ENCODE peak calls at places on chromosome 1, in seven cellular contexts. O is IMR-90, G is A549, K is PC-3, M is left lung, C is fibroblast of lung, Z is upper lobe of right lung. I is an unnamed sample.

GRCh38 chr1:46903481-46903880 is 37.8 kb downstream of the CYP4A11 start:
- DNase-seq in C (no peak), O (no peak), K (peak; percentile 46), G (no peak), Z (no peak), M (no peak), I (no peak)

GRCh38 chr1:244783138-244783537 is 52.3 kb upstream of the COX20 start:
- DNase-seq in M (no peak), G (no peak), K (no peak), Z (no peak), C (no peak), O (no peak), I (no peak)

GRCh38 chr1:244896550-244896949 is 32.2 kb upstream of the HNRNPU start:
- DNase-seq in G (peak; percentile 19), K (peak; percentile 80), M (no peak), O (peak; percentile 94), Z (no peak), C (peak; percentile 91), I (peak; percentile 63)

GRCh38 chr1:94602802-94603625 is 61.5 kb upstream of the F3 start:
- DNase-seq in C (peak; percentile 47), G (no peak), M (no peak), Z (no peak), O (peak; percentile 68), K (peak; percentile 69), I (no peak)

GRCh38 chr1:221363074-221363473 is 378.8 kb downstream of the DUSP10 start:
- DNase-seq in C (no peak), G (no peak), K (no peak), M (no peak), Z (no peak), O (no peak), I (no peak)

GRCh38 chr1:203650012-203650836 is 23.6 kb downstream of the ATP2B4 start:
- DNase-seq in G (no peak), K (peak; percentile 46), C (peak; percentile 60), M (peak; percentile 73), O (peak; percentile 74), Z (peak; percentile 82), I (no peak)

GRCh38 chr1:82517586-82517985 is 716.9 kb downstream of the ADGRL2 start:
- DNase-seq in G (no peak), Z (no peak), O (no peak), K (peak; percentile 17), C (peak; percentile 60), M (no peak), I (peak; percentile 54)

GRCh38 chr1:197272791-197273190 is 4.7 kb downstream of the CRB1 start:
- DNase-seq in O (no peak), C (no peak), M (no peak), Z (no peak), G (no peak), K (no peak), I (no peak)

GRCh38 chr1:168101336-168101735 is 35.4 kb downstream of the GPR161 start:
- DNase-seq in K (no peak), G (no peak), O (no peak), M (no peak), Z (no peak), C (no peak), I (no peak)

GRCh38 chr1:166391677-166392076 is 224.9 kb upstream of the FAM78B start:
- DNase-seq in C (no peak), K (peak; percentile 45), G (no peak), Z (no peak), O (no peak), M (no peak), I (no peak)

GRCh38 chr1:247936415-247936814 is 11.7 kb downstream of the OR2AJ1 start:
- DNase-seq in O (no peak), Z (no peak), C (no peak), M (no peak), K (peak; percentile 19), G (no peak), I (no peak)

GRCh38 chr1:231161711-231162299 is at the start of gene TRIM67:
- DNase-seq in C (peak; percentile 7), O (no peak), K (no peak), Z (no peak), M (no peak), G (peak; percentile 26), I (no peak)

GRCh38 chr1:6052543-6053205 is 7.0 kb downstream of the KCNAB2 start:
- DNase-seq in Z (no peak), O (peak; percentile 68), K (peak; percentile 86), M (no peak), G (peak; percentile 81), C (peak; percentile 75), I (peak; percentile 70)

GRCh38 chr1:200869753-200870391 is 2.9 kb upstream of the GPR25 start:
- DNase-seq in G (no peak), K (no peak), O (no peak), Z (no peak), M (no peak), C (no peak), I (no peak)

GRCh38 chr1:200873116-200873670 is 412 bp downstream of the GPR25 start:
- DNase-seq in O (no peak), Z (no peak), K (no peak), M (no peak), C (no peak), G (no peak), I (no peak)

GRCh38 chr1:200873671-200874397 is 1.1 kb downstream of the GPR25 start:
- DNase-seq in K (no peak), C (no peak), M (no peak), G (no peak), O (no peak), Z (peak; percentile 54), I (no peak)

GRCh38 chr1:200874694-200875093 is 1.9 kb downstream of the GPR25 start:
- DNase-seq in K (no peak), O (no peak), M (no peak), G (no peak), C (no peak), Z (no peak), I (no peak)

GRCh38 chr1:200872446-200873115 is at the start of gene GPR25:
- DNase-seq in O (no peak), G (no peak), C (no peak), Z (no peak), M (no peak), K (no peak), I (no peak)
- H3K4me3 ChIP-seq in O (no peak within 1 kb of the TSS), G (no peak within 1 kb of the TSS), C (no peak within 1 kb of the TSS), Z (peak within 1 kb of the TSS; percentile 25), M (no peak within 1 kb of the TSS), K (no peak within 1 kb of the TSS), I (peak within 1 kb of the TSS; percentile 12)

GRCh38 chr1:115648717-115649691 is 7.2 kb downstream of the VANGL1 start:
- DNase-seq in K (no peak), G (no peak), M (no peak), Z (no peak), O (no peak), C (no peak), I (no peak)
- H3K27ac ChIP-seq in K (no peak overlapping the region), G (no peak overlapping the region), M (no peak overlapping the region), Z (no peak overlapping the region), O (no peak overlapping the region), C (no peak overlapping the region), I (no peak overlapping the region)

GRCh38 chr1:18716112-18716784 is 85.6 kb downstream of the PAX7 start:
- DNase-seq in Z (no peak), M (no peak), O (no peak), K (no peak), G (no peak), C (no peak), I (no peak)
- H3K4me3 ChIP-seq in Z (no peak overlapping the region), M (no peak overlapping the region), O (no peak overlapping the region), K (no peak overlapping the region), G (no peak overlapping the region), C (no peak overlapping the region), I (no peak overlapping the region)

GRCh38 chr1:187460093-187460492 is 631.3 kb downstream of the PLA2G4A start:
- DNase-seq in O (no peak), Z (no peak), K (no peak), G (no peak), M (no peak), C (no peak), I (no peak)
- H3K27ac ChIP-seq in O (no peak overlapping the region), Z (no peak overlapping the region), K (no peak overlapping the region), G (no peak overlapping the region), M (no peak overlapping the region), C (no peak overlapping the region), I (no peak overlapping the region)

DNA sequence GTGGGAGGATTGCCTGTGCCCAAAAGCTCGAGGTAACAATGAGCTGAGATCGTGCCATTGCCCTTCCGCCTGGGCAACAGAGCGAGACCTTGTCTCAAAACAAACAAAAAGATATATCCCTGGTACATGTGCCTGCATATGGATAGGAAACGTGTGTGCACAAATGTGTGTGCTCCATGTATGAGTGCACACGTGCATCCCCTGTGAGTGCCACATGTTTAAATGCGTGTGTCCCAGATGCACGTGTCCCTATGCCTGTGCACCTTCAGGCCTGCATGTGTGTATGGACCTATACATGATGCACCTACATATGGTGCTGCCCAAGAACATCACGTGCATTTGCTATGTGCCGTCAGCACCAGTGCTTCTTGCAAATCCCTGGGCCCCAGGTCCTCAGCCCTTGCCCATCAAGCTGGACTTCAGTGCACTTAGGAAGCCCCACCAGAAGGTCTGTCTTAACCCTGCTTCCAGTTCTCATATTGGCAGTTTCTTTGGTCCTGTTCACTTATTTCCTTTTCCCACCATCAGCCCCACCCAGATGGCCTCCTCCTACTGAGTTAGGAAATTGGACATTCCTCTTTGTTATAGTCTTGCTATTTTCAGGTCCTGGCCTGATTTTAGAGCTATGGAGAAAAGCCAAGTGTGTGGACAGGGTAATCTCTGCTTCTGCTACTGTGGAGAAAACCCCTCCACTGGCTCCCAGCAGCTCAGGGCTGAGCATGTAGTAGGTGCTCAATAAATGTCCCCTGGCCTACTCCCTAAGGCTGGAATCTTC is 15.4 kb downstream of the TIE1 start:
- DNase-seq in M (peak; percentile 3), G (no peak), Z (peak; percentile 36), K (no peak), O (no peak), C (no peak), I (no peak)
- H3K4me3 ChIP-seq in M (no peak overlapping the region), G (no peak overlapping the region), Z (no peak overlapping the region), K (no peak overlapping the region), O (no peak overlapping the region), C (no peak overlapping the region), I (no peak overlapping the region)

GRCh38 chr1:199675937-199676336 is 351.6 kb upstream of the NR5A2 start:
- DNase-seq in Z (no peak), K (no peak), M (no peak), G (no peak), O (no peak), C (no peak), I (no peak)

GRCh38 chr1:199667079-199667478 is 360.4 kb upstream of the NR5A2 start:
- DNase-seq in K (no peak), C (no peak), O (no peak), Z (peak; percentile 67), G (no peak), M (peak; percentile 56), I (no peak)

GRCh38 chr1:199669916-199670315 is 357.6 kb upstream of the NR5A2 start:
- DNase-seq in G (no peak), C (no peak), O (no peak), K (no peak), M (no peak), Z (no peak), I (no peak)

GRCh38 chr1:199671684-199672083 is 355.8 kb upstream of the NR5A2 start:
- DNase-seq in K (no peak), O (no peak), G (no peak), M (no peak), Z (no peak), C (no peak), I (no peak)
- H3K27ac ChIP-seq in K (no peak overlapping the region), O (no peak overlapping the region), G (no peak overlapping the region), M (no peak overlapping the region), Z (no peak overlapping the region), C (no peak overlapping the region), I (no peak overlapping the region)

GRCh38 chr1:26960625-26960966 is 328 bp upstream of the KDF1 start:
- DNase-seq in Z (no peak), M (no peak), K (no peak), G (no peak), O (no peak), C (no peak), I (no peak)
- H3K4me3 ChIP-seq in Z (peak overlapping the region; percentile 60), M (peak overlapping the region; percentile 39), K (peak overlapping the region; percentile 94), G (no peak overlapping the region), O (no peak overlapping the region), C (no peak overlapping the region), I (no peak overlapping the region)

I was measured in brain microvascular endothelial cell.